ENCODE peak calls at places on chromosomes 1 and 21, in seven cellular contexts. Q is keratinocyte; L is activated CD8-positive, alpha-beta memory T cell treated with anti-CD3 and anti-CD28 coated beads for 24 hours; N is stimulated activated CD8-positive, alpha-beta memory T cell treated with anti-CD3 and anti-CD28 coated beads, Interleukin-4, amount 100 ng/mL, for 4 hours; P is stimulated activated CD4-positive, alpha-beta T cell treated with anti-CD3 and anti-CD28 coated beads, TNF-alpha, amount 100 ng/mL, for 4 hours; M is ELF-1; I is frontal cortex. S is an unnamed sample.

GRCh38 chr1:40258445-40258769 is 371 bp downstream of the ZMPSTE24 start:
- DNase-seq in L (no peak), Q (no peak), N (no peak), P (no peak), I (no peak), M (no peak), S (no peak)

GRCh38 chr1:224696891-224697765 is 81.0 kb downstream of the CNIH3 start:
- DNase-seq in Q (no peak), I (no peak), M (no peak), L (no peak), N (no peak), P (no peak), S (no peak)

GRCh38 chr1:118317836-118318614 is 133.0 kb upstream of the SPAG17 start:
- DNase-seq in N (no peak), L (no peak), M (peak; percentile 27), P (no peak), I (no peak), Q (no peak), S (no peak)

GRCh38 chr1:110210604-110211502 is 739 bp downstream of the KCNC4 start:
- DNase-seq in P (peak; percentile 47), L (peak; percentile 83), Q (no peak), I (peak; percentile 65), N (no peak), M (peak; percentile 60), S (no peak)

GRCh38 chr1:58968360-58968952 is 184.6 kb upstream of the JUN start:
- DNase-seq in Q (no peak), I (no peak), L (peak; percentile 72), M (no peak), N (no peak), P (no peak), S (peak; percentile 16)

GRCh38 chr21:26118928-26119540 is 51.5 kb downstream of the APP start:
- DNase-seq in N (no peak), Q (no peak), P (no peak), I (no peak), L (no peak), M (no peak), S (no peak)

GRCh38 chr1:155093938-155094621 is 15.4 kb downstream of the EFNA3 start:
- DNase-seq in I (peak; percentile 36), Q (no peak), M (peak; percentile 67), N (no peak), L (no peak), P (no peak), S (peak; percentile 57)

GRCh38 chr1:231106347-231106746 is 55.5 kb upstream of the TRIM67 start:
- DNase-seq in M (no peak), Q (no peak), L (no peak), P (no peak), I (no peak), N (no peak), S (no peak)

GRCh38 chr1:64121766-64122385 is 81.5 kb upstream of the UBE2U start:
- DNase-seq in N (no peak), M (no peak), I (no peak), Q (no peak), P (no peak), L (no peak), S (no peak)

GRCh38 chr1:178337091-178337726 is 159.6 kb downstream of the CLEC20A start:
- DNase-seq in Q (no peak), M (no peak), N (no peak), L (no peak), P (no peak), I (no peak), S (no peak)

GRCh38 chr1:201406831-201407406 is 7.8 kb upstream of the LAD1 start:
- DNase-seq in P (no peak), M (no peak), N (no peak), L (no peak), I (no peak), Q (no peak), S (peak; percentile 16)

GRCh38 chr1:39673215-39673614 is 1.3 kb upstream of the NT5C1A start:
- DNase-seq in N (no peak), L (no peak), P (no peak), M (no peak), I (no peak), Q (no peak), S (no peak)

GRCh38 chr1:152654110-152654509 is 9.1 kb upstream of the LCE2D start:
- DNase-seq in M (peak; percentile 81), P (no peak), Q (peak; percentile 19), N (peak; percentile 9), L (peak; percentile 67), I (no peak), S (peak; percentile 77)

GRCh38 chr1:200905411-200906052 is 10.8 kb downstream of the INAVA start:
- DNase-seq in I (no peak), N (peak; percentile 6), P (no peak), L (no peak), M (no peak), Q (no peak), S (no peak)

GRCh38 chr1:3858231-3858981 is 1.1 kb downstream of the DFFB start:
- DNase-seq in I (peak; percentile 59), M (peak; percentile 55), P (no peak), L (no peak), N (no peak), Q (no peak), S (peak; percentile 55)

GRCh38 chr1:34330061-34330460 is 153.4 kb downstream of the C1orf94 start:
- DNase-seq in I (no peak), P (no peak), M (peak; percentile 53), N (no peak), Q (no peak), L (no peak), S (no peak)

GRCh38 chr1:64473367-64473766 is 3.4 kb downstream of the CACHD1 start:
- DNase-seq in M (no peak), I (no peak), L (no peak), N (no peak), Q (no peak), P (no peak), S (no peak)

GRCh38 chr21:36694041-36694515 is 4.8 kb upstream of the SIM2 start:
- DNase-seq in N (no peak), P (no peak), L (no peak), Q (no peak), M (peak; percentile 37), I (peak; percentile 34), S (no peak)

GRCh38 chr1:229217716-229218115 is 53.2 kb upstream of the RAB4A start:
- DNase-seq in M (no peak), L (no peak), N (no peak), I (no peak), P (no peak), Q (no peak), S (no peak)

GRCh38 chr1:109808703-109809102 is 45.0 kb upstream of the EPS8L3 start:
- DNase-seq in L (no peak), N (no peak), M (no peak), P (no peak), I (no peak), Q (no peak), S (no peak)

GRCh38 chr1:210687582-210688279 is 359.0 kb downstream of the HHAT start:
- DNase-seq in N (no peak), M (no peak), Q (no peak), P (no peak), I (no peak), L (no peak), S (no peak)

GRCh38 chr21:41168391-41169257 is 664 bp downstream of the BACE2 start:
- DNase-seq in L (no peak), P (no peak), I (peak; percentile 43), M (no peak), Q (no peak), N (no peak), S (no peak)

GRCh38 chr1:163300569-163300968 is 21.2 kb upstream of the NUF2 start:
- DNase-seq in N (no peak), L (no peak), P (no peak), I (no peak), Q (no peak), M (no peak), S (no peak)

GRCh38 chr1:205572426-205572825 is 59.4 kb downstream of the ELK4 start:
- DNase-seq in N (no peak), I (no peak), M (no peak), Q (no peak), P (no peak), L (peak; percentile 33), S (no peak)

GRCh38 chr21:46194374-46195334 is 10.4 kb upstream of the SPATC1L start:
- DNase-seq in Q (no peak), I (no peak), P (no peak), N (no peak), M (no peak), L (peak; percentile 49), S (no peak)

GRCh38 chr21:34524671-34525601 is 12.9 kb upstream of the KCNE1 start:
- DNase-seq in L (no peak), I (no peak), Q (no peak), M (peak; percentile 75), N (no peak), P (no peak), S (no peak)

GRCh38 chr1:41850029-41850428 is 68.7 kb downstream of the HIVEP3 start:
- DNase-seq in N (no peak), L (no peak), P (no peak), Q (no peak), M (no peak), I (no peak), S (no peak)

S was measured in HT-29.